ENCODE peak calls at places on chromosomes 5 and 9, in nine cellular contexts. M is kidney; Z is stimulated activated CD8-positive, alpha-beta memory T cell treated with anti-CD3 and anti-CD28 coated beads, Interleukin-12 subunit alpha, Interleukin-12 subunit beta, amount 100 ng/mL, for 4 hours; W is NCI-H774; E is kidney epithelial cell; Q is naive thymus-derived CD8-positive, alpha-beta T cell; F is memory B cell; S is T follicular helper cell; P is left colon. B is an unnamed sample.

GRCh38 chr5:110386782-110387181 is 339.7 kb downstream of the TMEM232 start:
- DNase-seq in M (no peak), E (peak; percentile 66), Z (no peak), Q (no peak), S (no peak), W (no peak), F (no peak), P (no peak), B (peak; percentile 55)

GRCh38 chr9:137589441-137590122 is 730 bp downstream of the ZMYND19 start:
- DNase-seq in E (no peak), M (no peak), S (no peak), W (no peak), P (peak; percentile 36), F (no peak), Z (no peak), Q (no peak), B (no peak)

GRCh38 chr9:70049672-70050271 is 6.1 kb downstream of the MAMDC2 start:
- DNase-seq in P (peak; percentile 43), Q (no peak), W (no peak), S (no peak), F (no peak), M (peak; percentile 89), Z (no peak), E (no peak), B (no peak)

GRCh38 chr9:2041736-2042135 is 26.6 kb downstream of the SMARCA2 start:
- DNase-seq in E (no peak), S (no peak), W (no peak), Z (no peak), F (no peak), P (no peak), Q (no peak), M (no peak), B (no peak)

GRCh38 chr5:180343110-180343845 is 9.9 kb downstream of the GFPT2 start:
- DNase-seq in W (no peak), Z (no peak), F (no peak), M (peak; percentile 52), P (no peak), Q (no peak), E (peak; percentile 32), S (no peak), B (peak; percentile 15)

GRCh38 chr5:148186248-148187003 is 16.4 kb upstream of the SPINK6 start:
- DNase-seq in F (no peak), Z (no peak), P (no peak), M (no peak), E (peak; percentile 38), Q (no peak), S (no peak), W (no peak), B (peak; percentile 77)

GRCh38 chr5:59188415-59189225 is 605.7 kb downstream of the RAB3C start:
- DNase-seq in S (peak; percentile 31), M (peak; percentile 87), Q (peak; percentile 53), W (peak; percentile 58), F (peak; percentile 62), Z (peak; percentile 4), E (peak; percentile 32), P (peak; percentile 71), B (no peak)

GRCh38 chr5:124659798-124660197 is 86.6 kb downstream of the ZNF608 start:
- DNase-seq in Z (no peak), S (no peak), M (no peak), P (no peak), W (no peak), F (no peak), E (no peak), Q (no peak), B (no peak)

GRCh38 chr5:160507181-160507811 is 85.6 kb downstream of the PTTG1 start:
- DNase-seq in W (no peak), S (no peak), E (no peak), M (no peak), Q (no peak), P (no peak), F (no peak), Z (no peak), B (no peak)